ENCODE peak calls at places on chromosome 11, in eight cellular contexts. T is fibroblast of lung; B is body of pancreas; Y is mucosa of descending colon; Q is omental fat pad; C is left lung; P is BJ; K is CD8-positive, alpha-beta T cell. X is an unnamed sample.

GRCh38 chr11:11667056-11667455 is 45.3 kb upstream of the GALNT18 start:
- DNase-seq in K (no peak), Q (no peak), P (no peak), C (no peak), B (no peak), Y (no peak), T (peak), X (no peak)

GRCh38 chr11:94417386-94417987 is 16.3 kb upstream of the GPR83 start:
- DNase-seq in B (no peak), T (peak), Y (no peak), P (no peak), C (no peak), K (no peak), Q (no peak), X (no peak)

GRCh38 chr11:120539681-120540369 is 28.3 kb downstream of the GRIK4 start:
- DNase-seq in Q (no peak), Y (no peak), B (peak), T (peak), C (no peak), K (no peak), P (no peak), X (no peak)

GRCh38 chr11:10719616-10720015 is 26.1 kb upstream of the IRAG1 start:
- DNase-seq in T (no peak), K (no peak), B (no peak), P (no peak), Q (no peak), Y (no peak), C (no peak), X (no peak)

GRCh38 chr11:9150501-9150900 is 59.1 kb upstream of the SCUBE2 start:
- DNase-seq in P (peak), C (no peak), Q (no peak), B (no peak), Y (no peak), T (peak), K (no peak), X (no peak)

GRCh38 chr11:788009-788640 is 1.8 kb downstream of the CEND1 start:
- DNase-seq in B (no peak), P (no peak), K (no peak), Q (no peak), T (no peak), Y (no peak), C (no peak), X (no peak)

GRCh38 chr11:96217206-96217605 is 125.8 kb downstream of the MAML2 start:
- DNase-seq in B (no peak), Q (no peak), C (no peak), P (no peak), Y (no peak), T (no peak), K (no peak), X (no peak)

GRCh38 chr11:18776324-18776723 is 15.3 kb downstream of the PTPN5 start:
- DNase-seq in Y (no peak), B (no peak), T (no peak), Q (no peak), K (no peak), C (no peak), P (no peak), X (no peak)

GRCh38 chr11:20598487-20598886 is 921 bp upstream of the SLC6A5 start:
- DNase-seq in T (no peak), K (no peak), P (no peak), Y (no peak), B (no peak), C (no peak), Q (no peak), X (no peak)

GRCh38 chr11:36635463-36635862 is 37.4 kb upstream of the RAG2 start:
- DNase-seq in Y (no peak), Q (no peak), C (no peak), B (no peak), K (no peak), P (no peak), T (no peak), X (no peak)

GRCh38 chr11:13386567-13386966 is 76.5 kb downstream of the BTBD10 start:
- DNase-seq in B (no peak), K (no peak), Q (no peak), T (no peak), C (no peak), P (no peak), Y (peak), X (no peak)

GRCh38 chr11:103622296-103622695 is 414.1 kb upstream of the DDI1 start:
- DNase-seq in P (no peak), B (no peak), Y (no peak), T (no peak), Q (no peak), K (no peak), C (no peak), X (no peak)

GRCh38 chr11:81644239-81644840 is 1089.3 kb downstream of the FAM181B start:
- DNase-seq in Q (no peak), K (no peak), P (no peak), T (peak), B (no peak), C (no peak), Y (no peak), X (no peak)

GRCh38 chr11:115132829-115133228 is 371.4 kb downstream of the CADM1 start:
- DNase-seq in K (no peak), C (no peak), T (no peak), B (no peak), P (no peak), Y (peak), Q (no peak), X (no peak)

GRCh38 chr11:112265659-112266409 is 5.2 kb upstream of the PLET1 start:
- DNase-seq in B (no peak), Y (no peak), P (peak), C (no peak), K (no peak), Q (no peak), T (no peak), X (no peak)

GRCh38 chr11:35649984-35650383 is 12.6 kb upstream of the TRIM44 start:
- DNase-seq in T (peak), P (no peak), C (no peak), K (no peak), B (no peak), Y (no peak), Q (no peak), X (no peak)

GRCh38 chr11:62508336-62509058 is 38.1 kb downstream of the AHNAK start:
- DNase-seq in K (no peak), T (peak), C (peak), Y (peak), Q (peak), P (no peak), B (peak), X (peak)
- TF ChIP-seq CTCF in K (no peak), T (peak), C (peak), Y (no peak), Q (no peak), P (peak), B (peak), X (peak)

GRCh38 chr11:126965331-126965730 is 35.2 kb downstream of the KIRREL3 start:
- DNase-seq in Q (no peak), C (no peak), Y (no peak), P (no peak), K (no peak), B (no peak), T (no peak), X (no peak)

GRCh38 chr11:126971305-126971704 is 29.3 kb downstream of the KIRREL3 start:
- DNase-seq in B (no peak), T (no peak), Y (no peak), Q (no peak), C (no peak), K (no peak), P (no peak), X (no peak)

GRCh38 chr11:126973051-126973450 is 27.5 kb downstream of the KIRREL3 start:
- DNase-seq in Y (no peak), Q (no peak), P (no peak), C (no peak), B (no peak), K (no peak), T (no peak), X (no peak)

GRCh38 chr11:126968915-126969314 is 31.7 kb downstream of the KIRREL3 start:
- DNase-seq in Y (no peak), C (no peak), Q (no peak), T (no peak), K (no peak), B (no peak), P (no peak), X (no peak)

GRCh38 chr11:126969865-126970479 is 30.6 kb downstream of the KIRREL3 start:
- DNase-seq in T (peak), B (no peak), Q (no peak), K (no peak), Y (no peak), P (no peak), C (no peak), X (no peak)
- TF ChIP-seq CTCF in T (peak), B (peak), Q (no peak), K (no peak), Y (no peak), P (peak), C (peak), X (peak)

DNA sequence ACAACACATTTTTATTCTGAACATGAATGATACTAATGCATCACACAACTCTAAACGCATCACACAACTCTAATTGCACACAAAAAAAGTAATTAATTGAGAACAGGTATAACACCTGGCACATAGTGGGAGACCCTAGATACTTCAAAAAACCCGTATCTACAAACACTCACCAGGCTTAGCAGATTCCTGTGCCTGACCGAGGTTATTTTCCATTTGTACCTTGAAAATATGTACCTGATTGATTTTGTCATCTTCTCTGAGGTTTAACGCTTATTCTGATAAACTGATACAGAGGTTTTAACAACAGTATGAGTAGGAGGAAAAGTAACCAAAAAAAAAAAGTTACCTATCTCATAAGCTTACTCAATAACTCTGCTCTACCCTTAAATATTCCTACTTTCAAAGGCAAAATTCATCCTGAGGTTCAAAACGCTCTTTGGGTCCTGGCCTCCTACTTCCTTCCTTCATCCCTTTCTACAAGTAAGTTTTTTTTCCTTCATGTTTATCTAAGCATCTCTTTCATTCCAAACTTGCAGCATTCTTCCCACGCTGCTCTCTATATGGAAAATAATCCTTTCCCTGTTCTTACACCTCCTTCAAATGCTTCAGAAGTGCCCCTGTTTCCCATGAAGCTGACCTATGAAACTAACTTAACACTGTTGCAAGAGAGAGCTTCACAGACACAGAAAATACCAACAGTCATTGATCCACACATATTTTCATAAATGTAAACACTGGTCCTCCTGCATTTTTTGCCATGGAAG is 73.3 kb downstream of the ETS1 start:
- DNase-seq in Q (no peak), T (no peak), Y (no peak), K (no peak), C (no peak), P (no peak), B (no peak), X (no peak)
- TF ChIP-seq CTCF in Q (no peak), T (no peak), Y (no peak), K (no peak), C (no peak), P (no peak), B (no peak), X (no peak)

GRCh38 chr11:76347391-76347790 is 33.5 kb downstream of the THAP12 start:
- DNase-seq in Q (no peak), T (peak), C (no peak), B (peak), Y (no peak), P (no peak), K (no peak), X (no peak)
- TF ChIP-seq CTCF in Q (no peak), T (no peak), C (no peak), B (peak), Y (no peak), P (no peak), K (no peak), X (no peak)

DNA sequence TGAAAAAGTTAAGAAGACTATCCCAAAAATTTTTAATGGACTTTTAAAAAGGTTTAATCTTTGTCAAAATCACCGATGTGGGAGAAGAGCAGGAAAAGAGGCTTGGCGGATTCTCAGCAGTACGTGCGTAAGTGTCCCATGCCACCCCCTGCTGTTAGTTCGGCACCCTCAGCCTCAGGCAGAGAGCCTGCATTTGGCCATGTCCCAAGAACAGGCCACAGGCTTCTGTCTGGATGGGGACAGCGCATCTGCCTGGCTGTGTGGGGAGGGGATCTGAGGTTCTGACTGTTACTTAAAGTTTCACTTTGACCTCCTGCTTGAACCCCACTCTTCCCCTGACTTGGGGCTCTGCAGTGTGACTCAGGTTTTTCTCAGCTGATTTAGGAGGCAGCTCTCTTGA is 35.3 kb downstream of the EXT2 start:
- DNase-seq in B (no peak), Y (no peak), T (no peak), C (no peak), Q (no peak), P (no peak), K (no peak), X (no peak)
- TF ChIP-seq CTCF in B (no peak), Y (no peak), T (peak), C (no peak), Q (no peak), P (no peak), K (no peak), X (no peak)

GRCh38 chr11:117823294-117823940 is 1.1 kb downstream of the FXYD2 start:
- DNase-seq in K (no peak), C (peak), B (peak), Y (peak), T (no peak), Q (peak), P (no peak), X (no peak)
- TF ChIP-seq CTCF in K (peak), C (no peak), B (peak), Y (no peak), T (no peak), Q (no peak), P (no peak), X (no peak)